ENCODE peak calls at places on chromosome 22, in four cellular contexts. X is naive thymus-derived CD4-positive, alpha-beta T cell; N is bronchial epithelial cell; K is IMR-90. Y is an unnamed sample.

GRCh38 chr22:39028281-39028680 is 7.4 kb downstream of the APOBEC3D start:
- DNase-seq in X (no peak), N (no peak), K (no peak), Y (no peak)

GRCh38 chr22:17315310-17315709 is 54.0 kb upstream of the CECR2 start:
- DNase-seq in X (no peak), N (no peak), K (no peak), Y (no peak)

GRCh38 chr22:31637375-31637937 is 24.6 kb downstream of the PISD start:
- DNase-seq in X (no peak), N (no peak), K (no peak), Y (no peak)

GRCh38 chr22:48594757-48595510 is 1232.7 kb downstream of the BRD1 start:
- DNase-seq in X (no peak), N (no peak), K (no peak), Y (no peak)

GRCh38 chr22:49099496-49100124 is 728.1 kb downstream of the BRD1 start:
- DNase-seq in X (no peak), N (no peak), K (no peak), Y (no peak)

GRCh38 chr22:33328789-33329296 is 270.7 kb upstream of the SYN3 start:
- DNase-seq in X (no peak), N (peak; percentile 82), K (peak; percentile 86), Y (peak; percentile 50)

GRCh38 chr22:19346677-19347265 is 55.3 kb upstream of the CLTCL1 start:
- DNase-seq in X (no peak), N (no peak), K (no peak), Y (no peak)

GRCh38 chr22:39732625-39733024 is 160.9 kb downstream of the ENTHD1 start:
- DNase-seq in X (no peak), N (no peak), K (no peak), Y (no peak)

GRCh38 chr22:48892571-48893287 is 934.9 kb downstream of the BRD1 start:
- DNase-seq in X (no peak), N (no peak), K (no peak), Y (no peak)

GRCh38 chr22:45087802-45088201 is 75.9 kb upstream of the NUP50 start:
- DNase-seq in X (no peak), N (no peak), K (no peak), Y (no peak)

GRCh38 chr22:36332623-36333331 is 55.0 kb downstream of the MYH9 start:
- DNase-seq in X (peak; percentile 55), N (peak; percentile 96), K (peak; percentile 83), Y (peak; percentile 79)

GRCh38 chr22:41917906-41918791 is 3.3 kb upstream of the SHISA8 start:
- DNase-seq in X (peak; percentile 40), N (peak; percentile 68), K (peak; percentile 63), Y (peak; percentile 61)

GRCh38 chr22:27405672-27406388 is 395.7 kb downstream of the MN1 start:
- DNase-seq in X (no peak), N (peak; percentile 43), K (peak; percentile 45), Y (peak; percentile 38)

GRCh38 chr22:37726240-37726887 is 29.5 kb downstream of the TRIOBP start:
- DNase-seq in X (no peak), N (no peak), K (peak; percentile 55), Y (no peak)

GRCh38 chr22:22408731-22409696 is 99.5 kb downstream of the ZNF280B start:
- DNase-seq in X (no peak), N (peak; percentile 11), K (peak; percentile 4), Y (no peak)

GRCh38 chr22:24953294-24954113 is 988 bp downstream of the KIAA1671 start:
- DNase-seq in X (no peak), N (no peak), K (no peak), Y (no peak)

DNA sequence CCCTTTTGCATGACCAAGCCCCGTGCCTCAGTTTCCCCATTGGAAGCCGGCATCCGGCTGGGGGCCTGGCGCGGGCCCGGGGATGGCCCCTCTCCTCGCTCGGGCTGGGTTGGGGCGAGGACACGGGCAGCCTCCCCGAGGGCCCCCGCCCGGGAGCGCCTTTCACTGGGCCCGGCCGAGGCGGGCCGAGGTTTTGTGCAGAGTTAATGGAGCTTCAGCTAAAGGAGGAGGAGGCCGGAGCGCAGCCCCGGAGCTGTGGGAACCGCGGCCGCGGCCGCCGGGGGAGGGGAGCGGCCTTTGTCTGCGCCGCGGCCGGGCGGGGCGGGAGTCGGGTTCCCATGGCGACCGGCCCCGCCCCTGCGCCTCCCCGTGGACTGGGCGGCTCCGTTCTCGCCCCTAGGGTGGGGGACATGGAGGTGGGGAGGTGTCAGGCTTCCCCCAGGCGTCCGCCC is 1.4 kb upstream of the MAPK11 start:
- DNase-seq in X (no peak), N (no peak), K (peak; percentile 38), Y (peak; percentile 64)
- H3K4me3 ChIP-seq in X (peak overlapping the region; percentile 68), N (peak overlapping the region; percentile 44), K (no peak overlapping the region), Y (peak overlapping the region; percentile 47)

DNA sequence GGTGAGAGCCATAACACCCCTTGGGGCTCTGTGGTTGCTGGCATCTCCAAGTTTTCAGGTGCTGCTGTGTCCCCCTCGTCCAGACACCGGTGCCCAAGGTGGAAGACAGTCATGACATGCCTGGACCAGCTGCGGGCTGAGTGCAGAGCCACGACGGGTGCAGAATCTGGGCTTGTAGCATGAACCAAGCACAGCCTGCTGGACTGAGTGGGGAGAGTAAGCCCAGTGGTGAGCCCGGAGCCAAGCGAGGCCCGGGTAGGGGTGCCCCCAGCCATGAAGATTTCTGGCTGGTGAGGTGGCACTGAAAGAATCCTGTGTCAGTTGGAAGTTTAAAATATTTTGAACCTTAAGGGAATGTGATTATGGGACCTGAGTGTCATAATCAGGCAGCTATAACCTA is 69.7 kb downstream of the MCHR1 start:
- DNase-seq in X (no peak), N (no peak), K (no peak), Y (no peak)
- H3K4me3 ChIP-seq in X (no peak overlapping the region), N (no peak overlapping the region), K (no peak overlapping the region), Y (no peak overlapping the region)

GRCh38 chr22:43996170-43996980 is 27.7 kb upstream of the PARVB start:
- DNase-seq in X (peak; percentile 62), N (no peak), K (no peak), Y (no peak)
- H3K4me3 ChIP-seq in X (peak overlapping the region; percentile 56), N (no peak overlapping the region), K (no peak overlapping the region), Y (no peak overlapping the region)

GRCh38 chr22:29630987-29631386 is 27.6 kb downstream of the NF2 start:
- DNase-seq in X (no peak), N (no peak), K (no peak), Y (no peak)
- H3K4me3 ChIP-seq in X (no peak overlapping the region), N (no peak overlapping the region), K (no peak overlapping the region), Y (no peak overlapping the region)

DNA sequence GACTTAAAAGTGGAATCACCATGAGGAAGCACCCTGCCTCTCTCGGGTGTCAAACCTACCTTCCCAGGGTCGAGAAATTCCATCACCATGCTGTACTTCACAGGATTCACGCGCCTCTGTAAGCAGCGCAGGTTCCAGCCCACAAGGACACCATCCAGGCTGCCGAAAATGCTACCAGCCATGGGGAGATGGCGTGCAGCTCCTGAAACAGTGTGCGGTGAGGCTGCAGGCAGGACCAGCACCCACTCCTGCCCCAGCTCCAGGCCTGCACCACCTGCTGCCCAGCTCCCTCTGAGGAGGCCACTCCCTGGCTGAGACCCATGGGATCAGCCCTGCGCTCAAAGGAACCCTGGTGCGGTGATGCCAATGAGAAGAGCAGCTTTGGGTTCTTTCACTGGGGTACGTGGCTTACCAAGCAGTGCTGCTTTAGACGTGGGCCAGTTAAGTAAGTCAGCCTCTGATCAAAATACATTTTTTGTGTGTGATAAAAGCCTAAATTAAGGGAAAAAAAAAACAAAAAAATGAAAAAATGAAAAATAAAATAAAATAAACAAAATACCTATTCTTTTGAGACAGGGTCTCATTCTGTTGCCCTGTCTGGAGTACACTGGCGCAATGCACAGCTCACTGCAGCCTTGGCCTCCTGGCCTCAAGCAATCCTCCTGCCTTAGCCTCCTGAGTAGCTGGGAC is 115.4 kb downstream of the MED15 start:
- DNase-seq in X (no peak), N (no peak), K (no peak), Y (no peak)
- H3K4me3 ChIP-seq in X (no peak overlapping the region), N (no peak overlapping the region), K (no peak overlapping the region), Y (no peak overlapping the region)

GRCh38 chr22:35140879-35141745 is 75.2 kb downstream of the ISX start:
- DNase-seq in X (no peak), N (no peak), K (no peak), Y (no peak)

GRCh38 chr22:35135165-35135564 is 69.2 kb downstream of the ISX start:
- DNase-seq in X (no peak), N (no peak), K (no peak), Y (no peak)

GRCh38 chr22:35133702-35134395 is 67.9 kb downstream of the ISX start:
- DNase-seq in X (no peak), N (no peak), K (no peak), Y (no peak)

GRCh38 chr22:35134637-35135036 is 68.7 kb downstream of the ISX start:
- DNase-seq in X (no peak), N (no peak), K (no peak), Y (no peak)

DNA sequence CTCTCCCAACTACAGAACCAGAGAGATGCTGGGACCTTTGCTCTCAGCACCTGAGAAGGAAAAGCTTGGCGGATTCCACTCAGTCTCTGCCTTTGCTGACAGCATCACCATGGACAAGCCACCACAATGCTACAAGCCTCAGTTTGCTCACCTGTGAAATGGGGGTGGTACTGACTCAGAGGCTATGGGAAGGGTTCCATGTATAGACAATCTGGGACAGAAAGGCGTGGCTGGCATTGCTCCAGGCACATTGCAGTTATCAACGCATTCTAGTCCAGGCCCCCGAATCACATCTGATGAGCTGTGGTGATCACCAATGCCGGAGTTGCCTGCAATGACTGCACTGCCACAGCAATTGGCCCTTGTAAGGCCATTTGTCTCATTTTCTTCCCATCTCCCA is 72.6 kb downstream of the ISX start:
- DNase-seq in X (no peak), N (no peak), K (no peak), Y (no peak)
- H3K4me3 ChIP-seq in X (no peak overlapping the region), N (no peak overlapping the region), K (no peak overlapping the region), Y (no peak overlapping the region)